ENCODE peak calls at places on chromosomes 3 and 15, in nine cellular contexts. S, I, W, C, L, G, N, Q and F are unnamed samples. For H3K4me1, the result is how much of the 10 kb centered on the place peaks cover.

GRCh38 chr3:102265720-102266119 is 169.1 kb upstream of the ZPLD1 start:
- DNase-seq in I (no peak), L (no peak), Q (no peak), C (no peak), G (no peak), W (no peak), N (no peak), S (no peak), F (no peak)

GRCh38 chr3:136193273-136194043 is 2.7 kb downstream of the MSL2 start:
- DNase-seq in C (no peak), I (no peak), Q (no peak), G (no peak), N (no peak), S (no peak), W (no peak), L (no peak), F (no peak)

GRCh38 chr3:138675393-138675792 is 66.8 kb downstream of the FAIM start:
- DNase-seq in I (no peak), Q (no peak), N (peak), S (no peak), L (no peak), W (no peak), G (no peak), C (no peak), F (no peak)

GRCh38 chr3:46124216-46125143 is 83.6 kb downstream of the CCR1 start:
- DNase-seq in L (no peak), G (no peak), Q (no peak), W (no peak), C (no peak), S (no peak), N (peak), I (no peak), F (no peak)

GRCh38 chr3:49602049-49602554 is 47.8 kb downstream of the BSN start:
- DNase-seq in I (no peak), W (no peak), N (no peak), L (no peak), S (no peak), G (no peak), Q (no peak), C (no peak), F (no peak)

GRCh38 chr3:136960838-136961836 is 3.4 kb downstream of the IL20RB start:
- DNase-seq in C (no peak), N (peak), W (no peak), Q (no peak), S (no peak), I (no peak), L (no peak), G (no peak), F (peak)

GRCh38 chr3:127780536-127781400 is 41.5 kb downstream of the MGLL start:
- DNase-seq in G (no peak), L (no peak), W (no peak), C (no peak), Q (no peak), S (no peak), N (no peak), I (no peak), F (no peak)

GRCh38 chr3:144586382-144586781 is 614.8 kb downstream of the DIPK2A start:
- DNase-seq in N (peak), G (no peak), W (no peak), I (no peak), L (no peak), S (no peak), C (no peak), Q (no peak), F (no peak)

GRCh38 chr15:58545307-58546065 is 113.7 kb downstream of the LIPC start:
- DNase-seq in G (no peak), C (no peak), N (peak), Q (no peak), L (no peak), S (no peak), I (no peak), W (no peak), F (no peak)

GRCh38 chr3:140995881-140996280 is 54.2 kb downstream of the SLC25A36 start:
- DNase-seq in C (no peak), S (no peak), L (no peak), N (no peak), W (no peak), G (no peak), I (no peak), Q (no peak), F (no peak)

GRCh38 chr3:134072881-134073582 is 43.3 kb upstream of the SLCO2A1 start:
- DNase-seq in S (no peak), G (no peak), L (no peak), C (no peak), Q (no peak), N (no peak), I (peak), W (no peak), F (peak)

GRCh38 chr15:66702770-66703539 is 919 bp downstream of the SMAD6 start:
- DNase-seq in L (peak), I (peak), W (no peak), G (no peak), N (peak), S (no peak), C (peak), Q (peak), F (no peak)

GRCh38 chr3:121063628-121064027 is 155.6 kb downstream of the STXBP5L start:
- DNase-seq in L (no peak), Q (no peak), G (peak), S (no peak), N (no peak), C (no peak), W (no peak), I (peak), F (no peak)

GRCh38 chr3:12832350-12833225 is 8.8 kb downstream of the RPL32 start:
- DNase-seq in N (no peak), L (no peak), C (no peak), Q (no peak), S (no peak), I (no peak), W (no peak), G (no peak), F (no peak)

GRCh38 chr15:60616147-60616546 is 137.2 kb upstream of the ICE2 start:
- DNase-seq in I (no peak), L (no peak), C (no peak), S (no peak), Q (no peak), G (no peak), N (no peak), W (no peak), F (no peak)

GRCh38 chr3:55818485-55818884 is 331.4 kb upstream of the WNT5A start:
- DNase-seq in W (no peak), S (no peak), Q (no peak), N (no peak), L (no peak), I (no peak), G (no peak), C (peak), F (no peak)

GRCh38 chr15:40379853-40380252 is 2.7 kb upstream of the KNSTRN start:
- DNase-seq in I (no peak), C (no peak), W (no peak), N (peak), S (peak), G (no peak), Q (no peak), L (no peak), F (peak)

GRCh38 chr15:90711842-90712241 is 5.3 kb upstream of the BLM start:
- DNase-seq in L (no peak), Q (no peak), G (no peak), C (no peak), I (no peak), W (no peak), S (no peak), N (no peak), F (no peak)

GRCh38 chr3:39193391-39193790 is 996 bp upstream of the XIRP1 start:
- DNase-seq in Q (no peak), G (no peak), L (no peak), C (no peak), N (peak), S (no peak), I (no peak), W (no peak), F (no peak)

GRCh38 chr3:185846041-185846440 is 21.2 kb upstream of the IGF2BP2 start:
- DNase-seq in W (no peak), G (peak), L (no peak), S (no peak), C (no peak), I (no peak), N (no peak), Q (no peak), F (no peak)

GRCh38 chr15:71691700-71692417 is 118.5 kb upstream of the NR2E3 start:
- DNase-seq in S (no peak), N (peak), W (no peak), C (peak), L (no peak), I (no peak), G (no peak), Q (no peak), F (no peak)

GRCh38 chr15:67828969-67829646 is 3.8 kb downstream of the SKOR1 start:
- DNase-seq in S (no peak), G (no peak), C (peak), I (peak), L (no peak), W (no peak), N (no peak), Q (no peak), F (peak)

GRCh38 chr3:33980252-33980651 is 181.8 kb downstream of the PDCD6IP start:
- DNase-seq in I (no peak), N (peak), C (peak), W (no peak), L (no peak), G (no peak), S (no peak), Q (no peak), F (no peak)

GRCh38 chr15:74317820-74318375 is 49.5 kb downstream of the CYP11A1 start:
- DNase-seq in Q (peak), S (peak), N (peak), W (no peak), G (no peak), L (no peak), C (no peak), I (peak), F (no peak)

GRCh38 chr15:80550910-80551265 is 144.2 kb upstream of the ABHD17C start:
- DNase-seq in C (no peak), Q (no peak), L (no peak), S (no peak), G (no peak), I (no peak), N (peak), W (no peak), F (no peak)

GRCh38 chr15:80501453-80501852 is 97.3 kb downstream of the ARNT2 start:
- DNase-seq in G (peak), Q (no peak), S (no peak), W (no peak), N (no peak), C (no peak), L (no peak), I (no peak), F (no peak)

GRCh38 chr3:102529452-102529851 is 94.6 kb downstream of the ZPLD1 start:
- DNase-seq in Q (no peak), I (no peak), S (no peak), L (no peak), N (no peak), C (peak), G (peak), W (no peak), F (no peak)

GRCh38 chr3:101898062-101898461 is 48.7 kb downstream of the NFKBIZ start:
- DNase-seq in I (no peak), G (no peak), W (no peak), Q (no peak), C (no peak), N (no peak), S (no peak), L (no peak), F (no peak)

GRCh38 chr3:171286580-171287249 is 173.5 kb downstream of the TNIK start:
- DNase-seq in W (no peak), G (no peak), C (no peak), Q (no peak), I (no peak), N (peak), S (no peak), L (no peak), F (no peak)

DNA sequence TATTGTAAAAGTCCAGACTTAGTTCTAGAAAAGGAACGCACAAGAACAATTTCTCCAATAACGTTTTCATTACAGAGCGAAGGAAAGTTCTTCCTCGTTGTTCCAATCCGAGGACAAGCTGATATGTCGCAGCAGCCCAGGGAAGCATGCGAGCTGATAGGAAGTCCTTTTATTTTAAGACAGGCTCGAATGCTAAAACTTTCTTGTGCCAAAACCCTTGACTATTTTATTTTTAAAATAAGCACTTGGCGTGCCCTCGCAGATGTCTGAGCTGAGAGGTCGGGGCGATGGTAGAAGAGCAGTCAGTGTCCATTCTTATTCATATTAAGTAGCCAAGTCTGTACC is 433 bp upstream of the MITF start:
- DNase-seq in C (no peak), W (no peak), I (no peak), S (no peak), G (no peak), Q (no peak), L (no peak), N (no peak), F (no peak)
- H3K4me1 ChIP-seq in C (under half), W (under half), I (under half), S (under half), G (under half), Q (under half), L (under half), N (under half), F (under half)

GRCh38 chr3:99503350-99503749 is 135.0 kb upstream of the COL8A1 start:
- DNase-seq in I (no peak), C (no peak), Q (no peak), N (no peak), G (no peak), W (no peak), S (no peak), L (no peak), F (no peak)
- H3K4me1 ChIP-seq in I (under half), C (under half), Q (under half), N (under half), G (under half), W (under half), S (under half), L (under half), F (under half)

GRCh38 chr15:65363306-65363705 is 14.5 kb downstream of the IGDCC3 start:
- DNase-seq in G (no peak), W (no peak), I (peak), N (no peak), Q (no peak), L (no peak), S (no peak), C (no peak), F (peak)
- H3K4me1 ChIP-seq in G (under half), W (under half), I (under half), N (under half), Q (under half), L (under half), S (under half), C (under half), F (under half)

GRCh38 chr3:66302288-66302687 is 81.5 kb downstream of the SLC25A26 start:
- DNase-seq in N (no peak), G (no peak), W (peak), Q (no peak), L (peak), C (no peak), S (no peak), I (no peak), F (no peak)

GRCh38 chr3:66298591-66298990 is 77.8 kb downstream of the SLC25A26 start:
- DNase-seq in L (peak), N (peak), Q (no peak), I (no peak), W (no peak), C (no peak), S (no peak), G (no peak), F (no peak)

GRCh38 chr3:66297260-66297863 is 76.6 kb downstream of the SLC25A26 start:
- DNase-seq in S (no peak), G (no peak), N (peak), W (no peak), C (no peak), L (no peak), I (no peak), Q (no peak), F (no peak)

GRCh38 chr3:66297917-66298316 is 77.1 kb downstream of the SLC25A26 start:
- DNase-seq in W (no peak), C (no peak), I (no peak), L (no peak), N (peak), Q (no peak), S (no peak), G (no peak), F (no peak)

DNA sequence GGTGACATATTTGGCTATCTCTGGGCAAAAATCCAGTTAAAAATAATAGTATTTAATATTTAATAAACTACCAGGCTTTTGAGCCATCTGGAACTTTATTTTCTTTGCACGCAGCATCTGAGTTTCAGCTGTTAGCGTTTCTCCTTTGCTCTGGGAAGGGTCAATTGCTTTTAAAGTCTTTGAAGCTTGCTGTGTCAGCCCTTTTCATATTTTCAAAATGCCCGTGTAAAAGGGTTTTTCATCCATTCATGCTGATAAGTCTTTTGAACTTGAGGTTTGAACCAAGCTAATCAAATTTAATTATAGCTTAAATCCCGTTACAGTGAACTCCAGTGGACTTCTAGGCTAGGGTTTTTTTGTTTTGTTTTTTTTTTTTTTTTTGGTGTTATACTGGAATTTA is 79.1 kb downstream of the SLC25A26 start:
- DNase-seq in W (no peak), S (no peak), I (no peak), Q (no peak), G (no peak), N (no peak), C (no peak), L (no peak), F (no peak)
- H3K4me1 ChIP-seq in W (under half), S (under half), I (under half), Q (under half), G (under half), N (under half), C (under half), L (under half), F (under half)

DNA sequence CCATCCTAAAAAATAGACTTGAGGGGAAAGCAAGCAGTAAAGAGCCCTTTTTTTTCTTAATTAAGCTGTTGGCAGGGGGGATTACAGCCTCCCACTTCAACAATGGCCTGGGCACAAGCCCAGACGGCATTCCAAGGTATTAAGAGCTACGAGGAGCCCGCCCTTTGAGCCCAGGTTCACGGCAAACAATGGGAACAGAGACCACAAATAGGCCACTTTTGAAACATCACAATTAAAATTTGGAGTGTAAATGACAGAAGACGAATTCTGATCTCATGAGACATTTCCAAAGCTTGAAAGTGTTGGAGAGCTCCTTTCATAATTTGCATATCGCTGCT is 8.9 kb downstream of the CHSY1 start:
- DNase-seq in I (no peak), N (peak), Q (no peak), C (peak), S (no peak), G (no peak), L (no peak), W (no peak), F (no peak)
- H3K4me1 ChIP-seq in I (under half), N (under half), Q (half or more), C (under half), S (half or more), G (under half), L (half or more), W (under half), F (half or more)

GRCh38 chr15:89330881-89331595 is 3.6 kb downstream of the POLG start:
- DNase-seq in G (no peak), C (no peak), W (no peak), I (peak), S (no peak), Q (no peak), N (no peak), L (no peak), F (no peak)
- H3K4me1 ChIP-seq in G (under half), C (under half), W (half or more), I (under half), S (under half), Q (half or more), N (under half), L (half or more), F (under half)

GRCh38 chr15:39265261-39265660 is 315.6 kb upstream of the THBS1 start:
- DNase-seq in Q (no peak), I (no peak), W (no peak), S (no peak), L (no peak), G (no peak), N (no peak), C (no peak), F (no peak)
- H3K4me1 ChIP-seq in Q (under half), I (under half), W (under half), S (under half), L (under half), G (under half), N (under half), C (under half), F (under half)